ENCODE peak calls at places on chromosomes 7 and 10, in six cellular contexts. One of them, this sample, is unnamed.

GRCh38 chr10:131651674-131652093 is 249.1 kb upstream of the PPP2R2D start:
- DNase-seq in lower leg skin: peak; percentile 71
- DNase-seq in fibroblast of mammary gland: no peak
- DNase-seq in heart left ventricle: no peak
- DNase-seq in AG04450: no peak
- DNase-seq in epithelial cell of esophagus: no peak
- DNase-seq in this sample: no peak

GRCh38 chr7:73738220-73738611 is 386 bp downstream of the ABHD11 start:
- DNase-seq in lower leg skin: peak; percentile 88
- DNase-seq in fibroblast of mammary gland: peak; percentile 35
- DNase-seq in heart left ventricle: peak; percentile 61
- DNase-seq in AG04450: no peak
- DNase-seq in epithelial cell of esophagus: peak; percentile 39
- DNase-seq in this sample: peak; percentile 50

GRCh38 chr10:16440396-16441105 is 3.7 kb downstream of the PTER start:
- DNase-seq in lower leg skin: no peak
- DNase-seq in fibroblast of mammary gland: no peak
- DNase-seq in heart left ventricle: no peak
- DNase-seq in AG04450: no peak
- DNase-seq in epithelial cell of esophagus: peak; percentile 53
- DNase-seq in this sample: no peak

GRCh38 chr7:65923321-65923720 is 50.4 kb downstream of the VKORC1L1 start:
- DNase-seq in lower leg skin: no peak
- DNase-seq in fibroblast of mammary gland: no peak
- DNase-seq in heart left ventricle: no peak
- DNase-seq in AG04450: no peak
- DNase-seq in epithelial cell of esophagus: no peak
- DNase-seq in this sample: no peak

GRCh38 chr10:3689871-3690510 is 95.0 kb downstream of the KLF6 start:
- DNase-seq in lower leg skin: no peak
- DNase-seq in fibroblast of mammary gland: no peak
- DNase-seq in heart left ventricle: no peak
- DNase-seq in AG04450: no peak
- DNase-seq in epithelial cell of esophagus: peak; percentile 57
- DNase-seq in this sample: peak; percentile 18

GRCh38 chr10:113891476-113891875 is 37.0 kb downstream of the NHLRC2 start:
- DNase-seq in lower leg skin: no peak
- DNase-seq in fibroblast of mammary gland: no peak
- DNase-seq in heart left ventricle: no peak
- DNase-seq in AG04450: no peak
- DNase-seq in epithelial cell of esophagus: no peak
- DNase-seq in this sample: no peak

GRCh38 chr7:90595801-90596683 is at the start of gene CDK14:
- DNase-seq in lower leg skin: peak; percentile 94
- DNase-seq in fibroblast of mammary gland: peak; percentile 55
- DNase-seq in heart left ventricle: peak; percentile 89
- DNase-seq in AG04450: no peak
- DNase-seq in epithelial cell of esophagus: peak; percentile 77
- DNase-seq in this sample: peak; percentile 70

GRCh38 chr7:78769551-78770101 is 683.8 kb downstream of the MAGI2 start:
- DNase-seq in lower leg skin: no peak
- DNase-seq in fibroblast of mammary gland: peak; percentile 13
- DNase-seq in heart left ventricle: no peak
- DNase-seq in AG04450: no peak
- DNase-seq in epithelial cell of esophagus: no peak
- DNase-seq in this sample: no peak

GRCh38 chr10:95308389-95309302 is 17.8 kb upstream of the PDLIM1 start:
- DNase-seq in lower leg skin: peak; percentile 92
- DNase-seq in fibroblast of mammary gland: peak; percentile 98
- DNase-seq in heart left ventricle: peak; percentile 68
- DNase-seq in AG04450: peak; percentile 95
- DNase-seq in epithelial cell of esophagus: peak; percentile 92
- DNase-seq in this sample: peak; percentile 98

GRCh38 chr7:70710651-70711050 is 421.3 kb upstream of the GALNT17 start:
- DNase-seq in lower leg skin: no peak
- DNase-seq in fibroblast of mammary gland: no peak
- DNase-seq in heart left ventricle: no peak
- DNase-seq in AG04450: no peak
- DNase-seq in epithelial cell of esophagus: no peak
- DNase-seq in this sample: no peak

GRCh38 chr10:34547283-34547682 is 267.8 kb downstream of the PARD3 start:
- DNase-seq in lower leg skin: no peak
- DNase-seq in fibroblast of mammary gland: no peak
- DNase-seq in heart left ventricle: no peak
- DNase-seq in AG04450: no peak
- DNase-seq in epithelial cell of esophagus: no peak
- DNase-seq in this sample: no peak

GRCh38 chr10:97854735-97855134 is 5.1 kb downstream of the GOLGA7B start:
- DNase-seq in lower leg skin: no peak
- DNase-seq in fibroblast of mammary gland: no peak
- DNase-seq in heart left ventricle: no peak
- DNase-seq in AG04450: no peak
- DNase-seq in epithelial cell of esophagus: peak; percentile 73
- DNase-seq in this sample: no peak

GRCh38 chr10:44293306-44293778 is 91.6 kb downstream of the CXCL12 start:
- DNase-seq in lower leg skin: no peak
- DNase-seq in fibroblast of mammary gland: peak; percentile 6
- DNase-seq in heart left ventricle: no peak
- DNase-seq in AG04450: no peak
- DNase-seq in epithelial cell of esophagus: no peak
- DNase-seq in this sample: no peak

GRCh38 chr7:102146989-102147388 is 139.7 kb upstream of the SH2B2 start:
- DNase-seq in lower leg skin: no peak
- DNase-seq in fibroblast of mammary gland: peak; percentile 44
- DNase-seq in heart left ventricle: peak; percentile 77
- DNase-seq in AG04450: no peak
- DNase-seq in epithelial cell of esophagus: no peak
- DNase-seq in this sample: no peak

GRCh38 chr7:35498416-35498815 is 196.5 kb downstream of the HERPUD2 start:
- DNase-seq in lower leg skin: no peak
- DNase-seq in fibroblast of mammary gland: no peak
- DNase-seq in heart left ventricle: no peak
- DNase-seq in AG04450: no peak
- DNase-seq in epithelial cell of esophagus: no peak
- DNase-seq in this sample: no peak

GRCh38 chr7:99137418-99138180 is 6.3 kb downstream of the SMURF1 start:
- DNase-seq in lower leg skin: no peak
- DNase-seq in fibroblast of mammary gland: peak; percentile 73
- DNase-seq in heart left ventricle: no peak
- DNase-seq in AG04450: peak; percentile 79
- DNase-seq in epithelial cell of esophagus: peak; percentile 70
- DNase-seq in this sample: peak; percentile 76

GRCh38 chr10:52466464-52466863 is 152.4 kb downstream of the DKK1 start:
- DNase-seq in lower leg skin: no peak
- DNase-seq in fibroblast of mammary gland: no peak
- DNase-seq in heart left ventricle: no peak
- DNase-seq in AG04450: no peak
- DNase-seq in epithelial cell of esophagus: no peak
- DNase-seq in this sample: no peak

GRCh38 chr10:116888380-116889055 is 39.2 kb downstream of the ENO4 start:
- DNase-seq in lower leg skin: peak; percentile 88
- DNase-seq in fibroblast of mammary gland: peak; percentile 81
- DNase-seq in heart left ventricle: peak; percentile 45
- DNase-seq in AG04450: peak; percentile 55
- DNase-seq in epithelial cell of esophagus: peak; percentile 94
- DNase-seq in this sample: peak; percentile 81

GRCh38 chr7:6250364-6250833 is 22.0 kb downstream of the CYTH3 start:
- DNase-seq in lower leg skin: no peak
- DNase-seq in fibroblast of mammary gland: peak; percentile 69
- DNase-seq in heart left ventricle: no peak
- DNase-seq in AG04450: no peak
- DNase-seq in epithelial cell of esophagus: peak; percentile 98
- DNase-seq in this sample: no peak

GRCh38 chr7:26143298-26144044 is 8.5 kb upstream of the NFE2L3 start:
- DNase-seq in lower leg skin: no peak
- DNase-seq in fibroblast of mammary gland: peak; percentile 37
- DNase-seq in heart left ventricle: no peak
- DNase-seq in AG04450: no peak
- DNase-seq in epithelial cell of esophagus: peak; percentile 73
- DNase-seq in this sample: no peak

GRCh38 chr7:26144681-26145080 is 7.3 kb upstream of the NFE2L3 start:
- DNase-seq in lower leg skin: no peak
- DNase-seq in fibroblast of mammary gland: no peak
- DNase-seq in heart left ventricle: no peak
- DNase-seq in AG04450: no peak
- DNase-seq in epithelial cell of esophagus: no peak
- DNase-seq in this sample: no peak

GRCh38 chr7:26141077-26141476 is 10.9 kb upstream of the NFE2L3 start:
- DNase-seq in lower leg skin: no peak
- DNase-seq in fibroblast of mammary gland: no peak
- DNase-seq in heart left ventricle: no peak
- DNase-seq in AG04450: no peak
- DNase-seq in epithelial cell of esophagus: no peak
- DNase-seq in this sample: no peak

GRCh38 chr7:26136831-26137230 is 15.2 kb upstream of the NFE2L3 start:
- DNase-seq in lower leg skin: no peak
- DNase-seq in fibroblast of mammary gland: no peak
- DNase-seq in heart left ventricle: no peak
- DNase-seq in AG04450: no peak
- DNase-seq in epithelial cell of esophagus: no peak
- DNase-seq in this sample: no peak

DNA sequence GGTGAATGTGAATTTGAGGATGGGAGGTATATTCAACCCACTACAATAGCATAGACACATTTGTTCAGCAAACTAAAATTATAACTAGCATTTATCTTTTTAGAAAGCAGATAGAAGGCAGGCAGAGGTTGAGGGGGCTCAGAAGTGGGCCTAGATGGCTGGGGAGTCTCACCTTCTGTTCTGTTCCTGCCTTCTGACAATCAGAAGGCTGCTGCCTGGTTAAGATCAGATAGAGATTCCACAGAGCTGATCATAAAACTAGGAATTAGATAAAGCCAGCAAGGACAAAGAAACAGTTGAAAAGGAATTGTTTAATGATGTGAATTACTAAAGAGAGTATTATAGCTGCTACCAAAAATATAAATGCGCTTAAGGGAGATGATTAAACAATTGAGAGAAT is 11.6 kb upstream of the NFE2L3 start:
- DNase-seq in lower leg skin: no peak
- DNase-seq in fibroblast of mammary gland: no peak
- DNase-seq in heart left ventricle: no peak
- DNase-seq in AG04450: no peak
- DNase-seq in epithelial cell of esophagus: no peak
- DNase-seq in this sample: no peak
- H3K4me3 ChIP-seq in lower leg skin: no peak overlapping the region
- H3K4me3 ChIP-seq in fibroblast of mammary gland: no peak overlapping the region
- H3K4me3 ChIP-seq in heart left ventricle: no peak overlapping the region
- H3K4me3 ChIP-seq in AG04450: no peak overlapping the region
- H3K4me3 ChIP-seq in epithelial cell of esophagus: no peak overlapping the region
- H3K4me3 ChIP-seq in this sample: no peak overlapping the region

DNA sequence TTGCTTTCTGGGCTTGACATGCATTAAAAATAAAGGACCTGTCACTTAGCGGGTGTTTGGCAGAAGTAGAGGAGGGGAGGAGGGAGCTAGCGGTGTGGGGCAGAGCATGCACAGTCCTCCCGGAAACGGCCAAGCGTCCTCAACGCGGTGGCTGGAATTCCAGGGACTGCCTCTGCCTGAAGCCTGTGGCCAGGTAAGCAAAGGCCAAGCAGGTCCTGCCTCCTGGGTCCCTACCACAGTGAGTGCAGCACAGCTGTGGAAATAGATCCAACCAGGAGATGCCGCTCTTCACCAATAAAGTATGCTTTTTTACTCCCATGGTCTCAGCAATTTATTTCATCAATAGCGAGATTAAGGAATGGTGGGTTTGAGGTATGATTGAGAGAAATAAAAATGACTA is 323.4 kb downstream of the WDR37 start:
- DNase-seq in lower leg skin: no peak
- DNase-seq in fibroblast of mammary gland: no peak
- DNase-seq in heart left ventricle: no peak
- DNase-seq in AG04450: no peak
- DNase-seq in epithelial cell of esophagus: no peak
- DNase-seq in this sample: no peak
- TF ChIP-seq CTCF in lower leg skin: no peak
- TF ChIP-seq CTCF in fibroblast of mammary gland: no peak
- TF ChIP-seq CTCF in heart left ventricle: no peak
- TF ChIP-seq CTCF in AG04450: no peak
- TF ChIP-seq CTCF in epithelial cell of esophagus: no peak
- TF ChIP-seq CTCF in this sample: no peak

GRCh38 chr10:72076756-72077155 is 11.6 kb downstream of the SPOCK2 start:
- DNase-seq in lower leg skin: no peak
- DNase-seq in fibroblast of mammary gland: no peak
- DNase-seq in heart left ventricle: peak; percentile 4
- DNase-seq in AG04450: no peak
- DNase-seq in epithelial cell of esophagus: no peak
- DNase-seq in this sample: no peak

GRCh38 chr10:72080042-72081035 is 8.0 kb downstream of the SPOCK2 start:
- DNase-seq in lower leg skin: no peak
- DNase-seq in fibroblast of mammary gland: no peak
- DNase-seq in heart left ventricle: no peak
- DNase-seq in AG04450: no peak
- DNase-seq in epithelial cell of esophagus: no peak
- DNase-seq in this sample: no peak

GRCh38 chr10:72077275-72077990 is 10.9 kb downstream of the SPOCK2 start:
- DNase-seq in lower leg skin: no peak
- DNase-seq in fibroblast of mammary gland: no peak
- DNase-seq in heart left ventricle: peak; percentile 12
- DNase-seq in AG04450: no peak
- DNase-seq in epithelial cell of esophagus: no peak
- DNase-seq in this sample: no peak

GRCh38 chr10:72081210-72081609 is 7.1 kb downstream of the SPOCK2 start:
- DNase-seq in lower leg skin: peak; percentile 61
- DNase-seq in fibroblast of mammary gland: no peak
- DNase-seq in heart left ventricle: no peak
- DNase-seq in AG04450: no peak
- DNase-seq in epithelial cell of esophagus: no peak
- DNase-seq in this sample: no peak

DNA sequence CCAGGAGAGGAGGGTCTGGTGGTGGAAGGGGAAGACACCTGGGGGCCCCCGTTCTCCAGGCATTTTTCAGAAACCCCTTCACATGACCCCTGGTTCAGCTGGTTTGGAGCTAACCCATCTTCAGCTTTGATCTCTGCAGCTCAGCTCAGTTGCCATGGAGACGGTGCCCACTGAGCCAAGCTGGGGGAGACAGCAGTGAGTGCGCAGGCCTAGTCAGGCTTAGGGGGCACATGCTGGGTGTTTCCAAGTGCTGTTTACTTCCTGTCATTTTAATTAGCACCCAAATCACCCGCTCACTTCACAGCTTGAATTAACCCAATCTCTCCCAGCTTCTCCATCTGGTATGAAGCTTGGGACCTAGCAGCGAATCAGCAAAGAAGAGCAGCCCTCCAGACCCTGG is 9.0 kb downstream of the SPOCK2 start:
- DNase-seq in lower leg skin: no peak
- DNase-seq in fibroblast of mammary gland: no peak
- DNase-seq in heart left ventricle: peak; percentile 6
- DNase-seq in AG04450: no peak
- DNase-seq in epithelial cell of esophagus: no peak
- DNase-seq in this sample: no peak
- H3K4me3 ChIP-seq in lower leg skin: no peak overlapping the region
- H3K4me3 ChIP-seq in fibroblast of mammary gland: no peak overlapping the region
- H3K4me3 ChIP-seq in heart left ventricle: no peak overlapping the region
- H3K4me3 ChIP-seq in AG04450: no peak overlapping the region
- H3K4me3 ChIP-seq in epithelial cell of esophagus: no peak overlapping the region
- H3K4me3 ChIP-seq in this sample: no peak overlapping the region

DNA sequence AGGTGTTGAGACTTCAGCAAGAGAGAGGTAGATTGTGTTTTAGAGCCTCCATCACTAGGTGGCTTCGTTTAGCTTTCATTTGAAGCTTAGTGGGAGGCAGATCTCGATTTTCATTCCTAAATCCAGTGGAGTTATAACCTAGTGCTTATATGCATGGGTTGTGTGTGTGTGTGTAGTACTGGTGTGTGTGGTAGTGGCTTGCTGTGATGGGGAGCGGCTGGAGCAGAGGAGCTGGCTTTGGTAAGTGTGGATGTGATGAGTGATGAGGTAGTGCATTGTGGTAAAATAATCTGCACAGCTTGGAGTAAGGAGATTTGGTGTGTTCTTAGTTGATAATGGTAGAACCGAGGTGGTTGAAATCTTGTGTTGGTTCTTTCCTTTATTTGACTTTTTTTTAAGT is 43.2 kb downstream of the AP3M1 start:
- DNase-seq in lower leg skin: no peak
- DNase-seq in fibroblast of mammary gland: no peak
- DNase-seq in heart left ventricle: no peak
- DNase-seq in AG04450: no peak
- DNase-seq in epithelial cell of esophagus: no peak
- DNase-seq in this sample: no peak
- TF ChIP-seq CTCF in lower leg skin: no peak
- TF ChIP-seq CTCF in fibroblast of mammary gland: no peak
- TF ChIP-seq CTCF in heart left ventricle: no peak
- TF ChIP-seq CTCF in AG04450: no peak
- TF ChIP-seq CTCF in epithelial cell of esophagus: no peak
- TF ChIP-seq CTCF in this sample: no peak

This sample was measured in astrocyte of the spinal cord.